ENCODE peak calls at places on chromosomes 1 and 21, in five cellular contexts. O is CD8-positive, alpha-beta T cell; W is tibial nerve; J is neural progenitor cell; E is esophagus muscularis mucosa. N is an unnamed sample. For H3K4me1, the result is how much of the 10 kb centered on the place peaks cover.

GRCh38 chr1:43963890-43964289 is 5.9 kb upstream of the DPH2 start:
- DNase-seq in O (no peak), W (no peak), J (no peak), E (no peak), N (no peak)

GRCh38 chr1:27166351-27166802 is 11.5 kb upstream of the SLC9A1 start:
- DNase-seq in O (no peak), W (no peak), J (no peak), E (no peak), N (no peak)

GRCh38 chr1:55803429-55803828 is 588.3 kb upstream of the USP24 start:
- DNase-seq in O (no peak), W (no peak), J (no peak), E (no peak), N (no peak)

GRCh38 chr1:156663178-156663577 is 14.0 kb downstream of the NES start:
- DNase-seq in O (no peak), W (no peak), J (peak), E (no peak), N (peak)

GRCh38 chr1:201530741-201531521 is 8.0 kb upstream of the NAV1 start:
- DNase-seq in O (no peak), W (peak), J (peak), E (peak), N (peak)

GRCh38 chr1:227889047-227889862 is 58.5 kb downstream of the WNT9A start:
- DNase-seq in O (no peak), W (peak), J (no peak), E (peak), N (no peak)

GRCh38 chr1:83998205-83998598 is 730 bp downstream of the TTLL7 start:
- DNase-seq in O (no peak), W (no peak), J (no peak), E (no peak), N (no peak)

GRCh38 chr1:102897537-102897936 is 210.8 kb downstream of the COL11A1 start:
- DNase-seq in O (no peak), W (no peak), J (no peak), E (no peak), N (no peak)

GRCh38 chr1:149962039-149962647 is 25.5 kb upstream of the MTMR11 start:
- DNase-seq in O (peak), W (peak), J (peak), E (no peak), N (peak)

GRCh38 chr1:54464477-54465146 is 58.4 kb upstream of the SSBP3 start:
- DNase-seq in O (no peak), W (no peak), J (no peak), E (no peak), N (peak)

GRCh38 chr1:89088597-89088996 is 23.6 kb upstream of the GBP1 start:
- DNase-seq in O (no peak), W (no peak), J (no peak), E (no peak), N (no peak)

GRCh38 chr1:163408262-163408661 is 86.5 kb downstream of the NUF2 start:
- DNase-seq in O (no peak), W (no peak), J (no peak), E (no peak), N (no peak)

GRCh38 chr1:246037832-246038231 is 469.2 kb downstream of the SMYD3 start:
- DNase-seq in O (no peak), W (no peak), J (no peak), E (no peak), N (no peak)

GRCh38 chr1:31013187-31013864 is 52.2 kb downstream of the PUM1 start:
- DNase-seq in O (no peak), W (no peak), J (no peak), E (no peak), N (no peak)
- H3K4me1 ChIP-seq in O (under half), W (under half), J (under half), E (under half), N (under half)

GRCh38 chr21:46371204-46372013 is 47.5 kb downstream of the PCNT start:
- DNase-seq in O (no peak), W (no peak), J (no peak), E (no peak), N (no peak)

GRCh38 chr21:46372014-46372485 is 48.1 kb downstream of the PCNT start:
- DNase-seq in O (no peak), W (no peak), J (no peak), E (no peak), N (no peak)

GRCh38 chr21:46366966-46367365 is 43.0 kb downstream of the PCNT start:
- DNase-seq in O (no peak), W (no peak), J (no peak), E (no peak), N (no peak)

GRCh38 chr21:46368533-46369285 is 44.8 kb downstream of the PCNT start:
- DNase-seq in O (peak), W (no peak), J (no peak), E (no peak), N (no peak)

DNA sequence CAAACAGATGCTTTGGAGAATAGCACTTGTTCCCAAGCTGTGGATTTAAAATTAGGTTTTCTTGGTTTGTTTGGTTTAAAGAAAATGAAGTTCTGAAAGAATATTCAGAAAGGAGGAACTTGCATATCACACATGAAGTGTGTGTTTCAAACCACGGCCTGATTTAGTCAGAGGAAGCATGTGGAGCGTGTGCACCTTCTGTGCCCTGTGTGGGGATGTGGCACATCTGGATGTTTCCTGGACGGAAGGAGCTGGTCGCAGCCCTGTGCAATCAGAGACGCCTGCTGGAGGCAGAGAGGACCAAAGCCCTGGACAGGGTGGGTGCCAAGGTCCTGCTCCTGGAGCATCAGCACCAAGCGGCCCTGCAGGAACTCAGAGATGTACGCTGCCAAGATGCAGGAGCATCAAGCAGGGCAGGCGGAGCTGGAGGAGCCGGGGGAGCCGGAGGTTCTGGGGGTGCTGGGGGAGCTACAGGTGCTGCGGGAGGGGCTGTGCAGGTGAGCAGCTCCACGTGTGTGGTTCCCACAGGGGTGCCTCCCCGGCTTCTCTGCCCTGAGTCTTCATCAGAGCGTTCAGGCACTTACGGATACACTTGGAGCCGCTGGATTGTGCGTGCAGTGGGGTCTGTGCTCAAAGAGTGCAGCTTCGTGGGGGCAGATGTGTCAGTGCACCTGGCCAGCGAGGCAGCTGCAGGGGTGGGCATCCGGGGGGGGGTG is 45.7 kb downstream of the PCNT start:
- DNase-seq in O (no peak), W (no peak), J (no peak), E (no peak), N (no peak)
- H3K4me1 ChIP-seq in O (under half), W (under half), J (under half), E (under half), N (under half)

DNA sequence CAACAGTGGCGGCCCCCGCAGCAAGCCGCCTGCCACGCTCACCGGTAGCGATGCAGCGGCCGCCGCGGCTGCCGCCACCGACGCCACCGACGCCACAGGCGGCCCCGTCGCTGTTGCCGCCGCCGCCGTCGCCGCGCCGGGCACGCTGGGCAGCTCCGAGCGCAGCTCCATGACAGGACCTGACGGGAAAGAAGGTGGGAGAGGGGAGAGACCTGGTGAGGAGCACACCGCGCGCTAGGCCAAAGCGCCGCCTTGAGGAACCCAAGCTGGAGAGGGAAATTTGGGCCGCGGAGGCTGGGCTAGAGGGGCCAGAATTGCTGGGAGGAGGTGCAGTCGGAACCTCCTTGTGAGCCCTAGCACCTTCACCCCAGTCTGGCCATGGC is 1.9 kb downstream of the DMRTA2 start:
- DNase-seq in O (no peak), W (no peak), J (no peak), E (no peak), N (no peak)
- H3K4me1 ChIP-seq in O (under half), W (under half), J (under half), E (half or more), N (under half)

DNA sequence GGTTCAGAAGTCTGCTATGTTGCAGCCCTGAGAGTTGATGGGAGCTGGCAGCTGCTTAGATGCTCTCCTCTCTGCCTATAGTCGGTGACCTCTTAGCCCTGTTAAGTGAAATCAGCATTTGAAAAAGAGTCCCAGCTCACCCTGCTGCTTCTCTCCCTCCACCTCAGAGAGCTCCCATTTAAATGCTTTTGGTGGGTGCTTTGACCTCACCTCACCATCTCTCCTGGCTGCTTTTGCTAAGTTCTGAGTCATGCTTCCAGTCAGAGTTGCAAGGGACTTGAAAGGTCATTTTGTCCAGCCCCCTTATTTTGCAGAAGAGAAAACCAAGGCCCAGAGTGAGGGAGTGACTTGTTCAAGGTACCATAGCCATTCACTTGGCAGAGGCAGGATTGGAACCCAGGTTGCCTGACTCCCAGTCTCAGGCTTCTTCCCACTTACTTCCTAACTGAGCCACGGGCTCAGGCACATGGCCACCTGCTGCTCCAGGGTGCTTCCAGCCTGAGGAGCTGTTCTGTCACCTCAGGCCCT is 3.3 kb downstream of the MAPKAPK2 start:
- DNase-seq in O (no peak), W (no peak), J (no peak), E (no peak), N (no peak)
- H3K4me1 ChIP-seq in O (under half), W (half or more), J (half or more), E (half or more), N (half or more)

GRCh38 chr1:58816747-58817221 is 32.9 kb upstream of the JUN start:
- DNase-seq in O (no peak), W (no peak), J (no peak), E (no peak), N (no peak)
- H3K4me1 ChIP-seq in O (under half), W (under half), J (under half), E (under half), N (under half)

GRCh38 chr1:86704456-86704971 is at the start of gene SH3GLB1:
- DNase-seq in O (peak), W (peak), J (peak), E (peak), N (peak)

GRCh38 chr1:86704972-86705632 is 726 bp downstream of the SH3GLB1 start:
- DNase-seq in O (peak), W (peak), J (peak), E (peak), N (peak)

GRCh38 chr1:86703696-86704455 is 500 bp upstream of the SH3GLB1 start:
- DNase-seq in O (no peak), W (no peak), J (peak), E (peak), N (no peak)

GRCh38 chr1:86706018-86706417 is 1.6 kb downstream of the SH3GLB1 start:
- DNase-seq in O (no peak), W (no peak), J (no peak), E (no peak), N (no peak)

DNA sequence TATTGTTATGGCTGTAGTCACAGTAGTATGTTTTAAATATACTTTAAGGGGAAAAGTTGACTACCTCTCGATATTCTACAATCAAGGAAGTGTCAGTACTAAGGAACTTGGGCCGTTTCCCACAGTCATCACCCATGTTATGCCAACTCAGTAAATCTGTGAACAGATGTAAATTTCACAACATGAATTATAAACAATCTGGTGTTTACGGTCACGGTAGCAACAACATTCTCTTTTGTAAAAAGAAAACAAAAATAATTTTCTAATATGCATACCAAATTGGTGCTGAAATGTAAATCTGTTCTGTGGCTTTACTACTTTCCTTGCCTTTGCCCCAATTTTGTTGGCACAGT is 1.2 kb downstream of the SH3GLB1 start:
- DNase-seq in O (no peak), W (no peak), J (no peak), E (no peak), N (no peak)
- H3K4me1 ChIP-seq in O (under half), W (under half), J (under half), E (under half), N (under half)

DNA sequence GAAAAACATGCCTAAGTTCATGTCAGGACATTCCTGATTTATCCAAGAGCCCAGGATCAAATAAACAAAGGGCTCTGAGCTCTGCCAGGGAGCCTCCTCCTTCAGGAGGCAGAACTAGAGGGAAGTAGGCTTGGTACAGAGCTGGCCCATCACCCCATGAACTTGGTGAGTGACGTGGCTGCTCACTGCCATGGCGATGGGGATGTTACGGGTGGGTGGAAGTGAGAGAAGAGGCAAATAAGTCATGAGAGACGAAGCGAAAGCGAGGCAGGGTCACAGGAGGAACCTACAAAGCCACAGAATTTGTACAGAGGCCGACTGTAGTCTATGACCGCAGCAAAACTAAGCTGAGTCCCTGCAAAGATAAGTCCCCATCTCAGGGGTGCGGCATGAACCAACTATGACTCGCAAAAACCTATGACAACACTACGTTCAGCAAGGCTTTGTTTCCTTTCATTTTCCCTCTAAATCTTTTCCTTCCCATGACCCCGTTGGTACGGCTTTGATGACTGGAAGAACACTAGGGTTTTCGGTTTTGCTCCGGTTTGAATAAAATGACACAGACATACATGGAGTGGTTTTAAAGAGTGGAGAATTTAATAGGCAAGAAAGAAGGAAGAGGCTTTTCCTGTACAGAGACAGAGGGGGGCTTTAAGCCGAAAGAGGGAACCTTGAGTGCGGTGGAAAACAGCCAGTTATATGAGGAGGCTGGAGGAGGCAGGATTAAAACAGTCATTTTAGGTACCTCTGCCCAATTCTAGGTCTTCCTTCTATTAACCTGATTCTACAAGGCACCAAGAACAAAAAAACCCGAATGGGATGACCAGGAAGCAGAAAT is 74.1 kb downstream of the CD46 start:
- DNase-seq in O (peak), W (peak), J (no peak), E (no peak), N (no peak)
- H3K4me1 ChIP-seq in O (half or more), W (under half), J (under half), E (half or more), N (half or more)

GRCh38 chr1:10704383-10704882 is 92.0 kb downstream of the CASZ1 start:
- DNase-seq in O (no peak), W (no peak), J (peak), E (no peak), N (peak)
- H3K4me1 ChIP-seq in O (under half), W (under half), J (half or more), E (under half), N (under half)

DNA sequence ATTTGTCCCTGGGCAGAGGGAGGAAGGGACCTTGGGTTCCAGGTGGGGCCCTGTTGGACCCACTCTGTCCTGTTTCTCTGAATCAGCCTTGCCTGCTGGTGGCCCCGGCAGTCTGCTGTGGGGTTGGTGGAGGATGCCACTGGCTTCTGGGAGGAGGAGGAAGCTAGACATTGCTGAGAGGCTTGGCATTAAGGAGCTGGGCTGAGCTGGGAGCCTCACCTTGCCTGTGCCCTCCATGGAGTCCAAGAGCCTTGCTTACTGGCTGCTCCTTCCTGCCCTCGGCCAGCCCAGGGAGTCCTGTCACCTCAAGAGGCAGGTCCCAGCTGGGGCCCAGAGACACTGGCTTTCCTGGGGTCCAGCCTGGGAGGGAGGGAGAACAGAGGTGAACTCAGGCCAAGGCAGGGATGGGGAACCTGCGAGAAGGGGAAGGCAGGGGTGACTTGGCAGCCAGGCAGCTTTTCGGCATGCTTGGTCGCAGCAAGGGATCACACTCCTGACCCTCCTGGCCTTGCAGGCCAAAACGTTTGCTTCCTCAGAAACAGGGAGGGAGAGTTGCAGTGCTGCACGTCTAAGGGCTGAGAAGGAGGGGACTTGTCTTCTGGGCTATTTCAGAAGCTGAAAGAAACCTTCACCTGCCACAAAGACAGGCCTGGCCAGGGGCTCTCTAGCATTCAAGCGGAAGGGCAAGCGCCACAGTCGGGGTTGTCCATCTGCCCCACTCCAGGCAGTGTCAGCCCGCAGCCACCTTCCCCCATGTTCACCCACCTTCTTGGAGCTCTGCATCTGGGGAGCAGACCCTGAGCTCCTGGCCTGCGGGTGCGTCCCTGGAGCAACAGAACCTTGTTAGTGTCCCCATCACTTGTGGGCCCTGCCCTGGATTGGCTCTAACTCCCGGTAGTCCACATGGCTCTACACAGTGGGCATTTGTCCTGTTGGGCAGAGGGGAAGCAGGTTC is 8.9 kb downstream of the TMEM201 start:
- DNase-seq in O (no peak), W (no peak), J (no peak), E (no peak), N (no peak)
- H3K4me1 ChIP-seq in O (under half), W (under half), J (under half), E (under half), N (under half)

GRCh38 chr1:35537788-35538187 is 19.4 kb downstream of the KIAA0319L start:
- DNase-seq in O (no peak), W (no peak), J (no peak), E (no peak), N (no peak)

GRCh38 chr1:35539824-35540261 is 17.4 kb downstream of the KIAA0319L start:
- DNase-seq in O (no peak), W (no peak), J (no peak), E (no peak), N (peak)

GRCh38 chr1:35535243-35535642 is 22.0 kb downstream of the KIAA0319L start:
- DNase-seq in O (no peak), W (no peak), J (no peak), E (no peak), N (no peak)

GRCh38 chr1:35536551-35537162 is 20.5 kb downstream of the KIAA0319L start:
- DNase-seq in O (peak), W (no peak), J (no peak), E (no peak), N (no peak)

DNA sequence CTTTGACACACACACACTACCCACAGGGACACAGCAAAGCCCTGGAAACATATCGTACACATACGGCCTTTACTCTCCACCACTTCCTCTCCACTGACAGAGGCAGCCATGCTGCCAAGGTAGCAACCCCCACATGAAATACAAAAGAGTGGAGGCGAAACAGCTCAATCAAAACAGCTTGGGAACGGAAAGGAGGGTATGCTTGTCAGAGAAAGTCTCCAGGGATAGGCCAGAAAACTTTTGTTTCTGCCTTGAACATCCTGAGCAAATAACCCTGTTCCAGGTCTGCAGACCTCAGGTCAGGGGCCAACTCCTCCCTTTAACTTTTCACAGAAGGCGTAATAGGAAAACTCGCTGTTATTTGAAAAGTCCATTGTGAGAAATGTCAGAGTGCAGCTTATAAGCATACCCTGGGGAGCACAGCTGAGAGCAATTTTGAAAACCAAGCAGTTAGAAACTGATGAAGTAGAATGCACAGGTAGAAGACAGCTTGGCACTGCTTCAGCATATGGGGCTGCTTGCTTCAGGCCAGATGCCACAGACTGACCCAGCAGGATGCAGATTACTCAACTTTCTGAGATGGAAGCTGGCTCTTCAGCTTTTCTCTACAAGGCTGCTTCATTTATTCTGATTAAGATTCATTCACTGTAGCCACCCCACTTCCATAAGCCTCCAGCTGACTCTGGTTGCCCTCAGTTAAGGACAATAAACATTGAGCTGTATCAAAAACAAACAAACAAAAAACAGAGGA is 18.0 kb downstream of the KIAA0319L start:
- DNase-seq in O (peak), W (no peak), J (no peak), E (no peak), N (no peak)
- H3K4me1 ChIP-seq in O (half or more), W (half or more), J (under half), E (under half), N (under half)